ENCODE peak calls at places on chromosomes 11 and 22, in five cellular contexts. R is mucosa of descending colon, A is AG04450, I is psoas muscle, U is HAP-1. V is an unnamed sample.

GRCh38 chr11:44814881-44815592 is 88.3 kb downstream of the TSPAN18 start:
- DNase-seq in R (no peak), A (no peak), I (no peak), U (no peak), V (peak)

GRCh38 chr11:83070878-83071640 is 638 bp downstream of the RAB30 start:
- DNase-seq in R (peak), A (no peak), I (peak), U (peak), V (peak)

GRCh38 chr11:9351321-9351881 is 33.1 kb upstream of the IPO7 start:
- DNase-seq in R (no peak), A (no peak), I (no peak), U (no peak), V (no peak)

GRCh38 chr11:90510839-90511238 is 288.0 kb upstream of the CHORDC1 start:
- DNase-seq in R (no peak), A (no peak), I (no peak), U (no peak), V (no peak)

GRCh38 chr11:114040706-114041211 is 18.8 kb upstream of the ZBTB16 start:
- DNase-seq in R (peak), A (no peak), I (no peak), U (no peak), V (no peak)

GRCh38 chr11:64074239-64074638 is 38.5 kb downstream of the FLRT1 start:
- DNase-seq in R (no peak), A (no peak), I (no peak), U (no peak), V (no peak)

GRCh38 chr22:47943729-47944700 is 1181.6 kb downstream of the TBC1D22A start:
- DNase-seq in R (no peak), A (no peak), I (no peak), U (no peak), V (no peak)

GRCh38 chr11:12834166-12834565 is 159.9 kb downstream of the TEAD1 start:
- DNase-seq in R (no peak), A (no peak), I (no peak), U (no peak), V (no peak)

GRCh38 chr22:38030311-38031133 is 26.7 kb upstream of the PICK1 start:
- DNase-seq in R (no peak), A (no peak), I (no peak), U (no peak), V (no peak)

GRCh38 chr22:33332538-33332937 is 274.4 kb upstream of the SYN3 start:
- DNase-seq in R (peak), A (no peak), I (no peak), U (no peak), V (peak)

GRCh38 chr11:58829736-58830135 is 14.8 kb downstream of the GLYATL2 start:
- DNase-seq in R (no peak), A (peak), I (no peak), U (no peak), V (no peak)

GRCh38 chr11:87430821-87431220 is 393.1 kb downstream of the TMEM135 start:
- DNase-seq in R (no peak), A (no peak), I (no peak), U (no peak), V (no peak)

GRCh38 chr22:20657963-20658362 is 116.0 kb upstream of the SERPIND1 start:
- DNase-seq in R (no peak), A (no peak), I (no peak), U (no peak), V (no peak)

GRCh38 chr11:15805726-15806125 is 550.6 kb downstream of the SOX6 start:
- DNase-seq in R (no peak), A (no peak), I (no peak), U (no peak), V (no peak)

GRCh38 chr11:111440416-111441205 is 61.5 kb upstream of the POU2AF1 start:
- DNase-seq in R (no peak), A (no peak), I (no peak), U (no peak), V (no peak)

GRCh38 chr22:38881464-38881871 is 9.5 kb upstream of the CBX6 start:
- DNase-seq in R (no peak), A (peak), I (peak), U (no peak), V (no peak)

GRCh38 chr11:106939157-106939556 is 79.1 kb downstream of the GUCY1A2 start:
- DNase-seq in R (no peak), A (no peak), I (no peak), U (no peak), V (no peak)

GRCh38 chr11:126604461-126604860 is 249.0 kb downstream of the ST3GAL4 start:
- DNase-seq in R (no peak), A (no peak), I (no peak), U (no peak), V (peak)

GRCh38 chr22:37526376-37526775 is 7.2 kb upstream of the CARD10 start:
- DNase-seq in R (peak), A (no peak), I (no peak), U (no peak), V (peak)

GRCh38 chr11:72641900-72642814 is 32.1 kb downstream of the PDE2A start:
- DNase-seq in R (no peak), A (no peak), I (peak), U (peak), V (peak)

GRCh38 chr11:2138075-2138435 is 1.1 kb downstream of the IGF2 start:
- DNase-seq in R (peak), A (no peak), I (peak), U (no peak), V (no peak)

GRCh38 chr11:2139691-2140337 is 625 bp upstream of the IGF2 start:
- DNase-seq in R (peak), A (no peak), I (peak), U (no peak), V (peak)

GRCh38 chr11:2139118-2139490 is at the start of gene IGF2:
- DNase-seq in R (no peak), A (no peak), I (peak), U (no peak), V (peak)

GRCh38 chr11:2137202-2138071 is 1.8 kb downstream of the IGF2 start:
- DNase-seq in R (peak), A (peak), I (peak), U (peak), V (peak)

GRCh38 chr11:2138436-2139117 is 612 bp downstream of the IGF2 start:
- DNase-seq in R (peak), A (no peak), I (peak), U (no peak), V (peak)
- H3K4me3 ChIP-seq in R (no peak), A (peak), I (peak), U (no peak), V (peak)

DNA sequence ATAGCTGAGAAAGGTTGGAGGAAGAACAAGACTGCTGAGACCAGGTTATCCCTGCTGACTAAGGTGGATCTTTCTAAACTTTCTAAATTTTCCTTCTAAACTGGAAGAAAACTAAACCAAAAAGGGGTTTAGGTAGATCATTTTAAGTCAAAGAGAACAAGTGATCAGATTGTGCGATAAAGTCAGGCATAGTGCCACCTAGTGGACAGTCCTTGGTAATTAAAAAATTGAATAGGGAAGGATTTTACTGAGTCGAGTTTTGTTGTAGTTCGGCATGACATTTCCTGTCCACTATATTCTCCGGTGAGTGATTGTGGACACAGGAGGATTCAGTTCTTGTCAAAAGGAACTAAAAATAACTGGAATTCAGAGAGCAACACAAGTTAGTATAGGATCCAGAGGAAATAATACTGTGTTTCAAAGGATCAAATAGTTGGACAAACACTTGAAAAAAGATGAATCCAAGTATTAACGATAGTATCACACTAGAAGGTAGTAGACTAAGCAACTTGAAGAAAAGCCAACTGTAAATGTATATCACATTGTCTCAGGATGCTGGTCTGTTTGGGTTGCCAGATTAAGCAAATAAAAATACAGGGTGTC is 1236.4 kb downstream of the FAM181B start:
- DNase-seq in R (no peak), A (peak), I (no peak), U (peak), V (peak)
- H3K4me3 ChIP-seq in R (no peak), A (no peak), I (no peak), U (no peak), V (no peak)

GRCh38 chr22:26672060-26672471 is 14.7 kb downstream of the MIAT start:
- DNase-seq in R (peak), A (no peak), I (no peak), U (no peak), V (no peak)
- H3K4me3 ChIP-seq in R (peak), A (peak), I (peak), U (peak), V (peak)

GRCh38 chr11:61158691-61159381 is 2.4 kb downstream of the VPS37C start:
- DNase-seq in R (no peak), A (peak), I (no peak), U (no peak), V (no peak)
- H3K4me3 ChIP-seq in R (no peak), A (peak), I (no peak), U (no peak), V (no peak)

DNA sequence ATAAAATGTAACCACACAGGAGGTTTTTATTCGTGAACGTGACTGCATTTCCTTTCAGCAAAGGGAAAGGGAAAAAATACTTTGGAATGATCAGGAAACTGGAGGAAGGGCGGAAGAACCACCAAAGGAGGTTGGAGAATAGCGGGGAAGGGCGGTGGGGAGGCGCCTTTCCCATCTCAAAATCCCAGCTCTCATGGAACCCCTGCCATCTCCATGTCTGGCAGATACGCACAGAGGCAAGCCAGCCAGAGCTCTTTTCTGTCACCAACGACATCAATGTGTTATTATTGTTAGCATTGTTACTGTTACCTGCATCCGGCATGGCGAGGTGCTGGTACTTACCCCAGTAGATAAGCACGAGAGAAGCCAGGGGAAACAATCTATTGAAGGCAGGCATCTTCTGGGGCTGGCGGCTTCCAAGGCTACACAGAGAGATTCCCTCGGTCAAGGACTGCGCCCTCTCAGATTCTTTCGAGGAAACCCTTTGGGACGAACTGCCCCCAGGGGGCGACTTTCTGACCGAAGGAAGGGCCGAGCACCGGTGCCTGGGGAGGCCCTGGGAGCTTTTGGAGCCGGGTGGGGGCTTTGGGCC is 923 bp downstream of the SCN3B start:
- DNase-seq in R (no peak), A (no peak), I (no peak), U (no peak), V (no peak)
- H3K4me3 ChIP-seq in R (no peak), A (peak), I (peak), U (peak), V (peak)